ENCODE peak calls at places on chromosomes 2 and 18, in five cellular contexts. One of them, this sample, is unnamed.

GRCh38 chr2:142190805-142191204 is 60.0 kb upstream of the LRP1B start:
- DNase-seq in nephron progenitor cell: no peak
- DNase-seq in fibroblast of pulmonary artery: peak
- DNase-seq in foreskin fibroblast: no peak
- DNase-seq in WTC11: no peak
- DNase-seq in this sample: no peak

GRCh38 chr2:72891091-72891818 is 4.0 kb downstream of the SPR start:
- DNase-seq in nephron progenitor cell: no peak
- DNase-seq in foreskin fibroblast: no peak
- DNase-seq in fibroblast of pulmonary artery: no peak
- DNase-seq in WTC11: no peak
- DNase-seq in this sample: no peak

GRCh38 chr2:209638346-209638745 is 133.3 kb upstream of the UNC80 start:
- DNase-seq in fibroblast of pulmonary artery: peak
- DNase-seq in nephron progenitor cell: no peak
- DNase-seq in foreskin fibroblast: peak
- DNase-seq in WTC11: no peak
- DNase-seq in this sample: no peak

GRCh38 chr18:35516789-35517188 is 19.0 kb upstream of the INO80C start:
- DNase-seq in fibroblast of pulmonary artery: no peak
- DNase-seq in WTC11: no peak
- DNase-seq in nephron progenitor cell: no peak
- DNase-seq in foreskin fibroblast: no peak
- DNase-seq in this sample: no peak

GRCh38 chr18:3245853-3246635 is 1.6 kb upstream of the MYL12A start:
- DNase-seq in WTC11: peak
- DNase-seq in fibroblast of pulmonary artery: peak
- DNase-seq in nephron progenitor cell: peak
- DNase-seq in foreskin fibroblast: peak
- DNase-seq in this sample: peak

GRCh38 chr18:26863122-26863879 is 2.2 kb downstream of the AQP4 start:
- DNase-seq in WTC11: peak
- DNase-seq in fibroblast of pulmonary artery: no peak
- DNase-seq in nephron progenitor cell: peak
- DNase-seq in foreskin fibroblast: no peak
- DNase-seq in this sample: peak

GRCh38 chr2:178522950-178523595 is 42.8 kb downstream of the PLEKHA3 start:
- DNase-seq in fibroblast of pulmonary artery: peak
- DNase-seq in foreskin fibroblast: peak
- DNase-seq in WTC11: peak
- DNase-seq in nephron progenitor cell: peak
- DNase-seq in this sample: peak

GRCh38 chr2:230798769-230799399 is 65.9 kb upstream of the ITM2C start:
- DNase-seq in WTC11: no peak
- DNase-seq in fibroblast of pulmonary artery: peak
- DNase-seq in foreskin fibroblast: peak
- DNase-seq in nephron progenitor cell: peak
- DNase-seq in this sample: peak

GRCh38 chr2:25539141-25539540 is 134.2 kb downstream of the DTNB start:
- DNase-seq in nephron progenitor cell: no peak
- DNase-seq in foreskin fibroblast: no peak
- DNase-seq in fibroblast of pulmonary artery: no peak
- DNase-seq in WTC11: no peak
- DNase-seq in this sample: no peak

GRCh38 chr2:147430408-147430807 is 414.4 kb upstream of the ACVR2A start:
- DNase-seq in WTC11: no peak
- DNase-seq in nephron progenitor cell: no peak
- DNase-seq in fibroblast of pulmonary artery: no peak
- DNase-seq in foreskin fibroblast: no peak
- DNase-seq in this sample: no peak

GRCh38 chr2:110211938-110212858 is at the start of gene MTLN:
- DNase-seq in nephron progenitor cell: peak
- DNase-seq in WTC11: peak
- DNase-seq in foreskin fibroblast: peak
- DNase-seq in fibroblast of pulmonary artery: peak
- DNase-seq in this sample: peak

GRCh38 chr2:237064203-237065061 is 21.3 kb upstream of the COPS8 start:
- DNase-seq in fibroblast of pulmonary artery: no peak
- DNase-seq in foreskin fibroblast: no peak
- DNase-seq in WTC11: no peak
- DNase-seq in nephron progenitor cell: no peak
- DNase-seq in this sample: no peak

GRCh38 chr2:213806125-213806726 is 522.0 kb downstream of the SPAG16 start:
- DNase-seq in foreskin fibroblast: no peak
- DNase-seq in fibroblast of pulmonary artery: peak
- DNase-seq in WTC11: no peak
- DNase-seq in nephron progenitor cell: no peak
- DNase-seq in this sample: no peak
- TF ChIP-seq CTCF in foreskin fibroblast: peak
- TF ChIP-seq CTCF in fibroblast of pulmonary artery: peak
- TF ChIP-seq CTCF in WTC11: no peak
- TF ChIP-seq CTCF in nephron progenitor cell: peak
- TF ChIP-seq CTCF in this sample: peak

GRCh38 chr18:62992877-62993365 is 277.6 kb downstream of the PHLPP1 start:
- DNase-seq in WTC11: no peak
- DNase-seq in foreskin fibroblast: no peak
- DNase-seq in nephron progenitor cell: no peak
- DNase-seq in fibroblast of pulmonary artery: no peak
- DNase-seq in this sample: no peak

GRCh38 chr18:62991389-62991788 is 276.0 kb downstream of the PHLPP1 start:
- DNase-seq in nephron progenitor cell: no peak
- DNase-seq in WTC11: no peak
- DNase-seq in foreskin fibroblast: no peak
- DNase-seq in fibroblast of pulmonary artery: no peak
- DNase-seq in this sample: no peak

GRCh38 chr18:62990653-62991052 is 275.3 kb downstream of the PHLPP1 start:
- DNase-seq in fibroblast of pulmonary artery: no peak
- DNase-seq in WTC11: no peak
- DNase-seq in nephron progenitor cell: no peak
- DNase-seq in foreskin fibroblast: no peak
- DNase-seq in this sample: no peak

GRCh38 chr18:62989195-62989594 is 273.9 kb downstream of the PHLPP1 start:
- DNase-seq in foreskin fibroblast: no peak
- DNase-seq in fibroblast of pulmonary artery: no peak
- DNase-seq in WTC11: no peak
- DNase-seq in nephron progenitor cell: no peak
- DNase-seq in this sample: no peak

GRCh38 chr18:62991959-62992358 is 276.6 kb downstream of the PHLPP1 start:
- DNase-seq in fibroblast of pulmonary artery: no peak
- DNase-seq in WTC11: peak
- DNase-seq in foreskin fibroblast: no peak
- DNase-seq in nephron progenitor cell: no peak
- DNase-seq in this sample: no peak
- TF ChIP-seq CTCF in fibroblast of pulmonary artery: no peak
- TF ChIP-seq CTCF in WTC11: peak
- TF ChIP-seq CTCF in foreskin fibroblast: no peak
- TF ChIP-seq CTCF in nephron progenitor cell: no peak
- TF ChIP-seq CTCF in this sample: no peak

GRCh38 chr2:50751255-50752069 is 280.5 kb downstream of the NRXN1 start:
- DNase-seq in foreskin fibroblast: no peak
- DNase-seq in WTC11: no peak
- DNase-seq in fibroblast of pulmonary artery: peak
- DNase-seq in nephron progenitor cell: no peak
- DNase-seq in this sample: no peak

GRCh38 chr2:50748652-50749174 is 283.2 kb downstream of the NRXN1 start:
- DNase-seq in fibroblast of pulmonary artery: no peak
- DNase-seq in nephron progenitor cell: no peak
- DNase-seq in WTC11: no peak
- DNase-seq in foreskin fibroblast: no peak
- DNase-seq in this sample: no peak

GRCh38 chr2:50749226-50749625 is 282.7 kb downstream of the NRXN1 start:
- DNase-seq in nephron progenitor cell: no peak
- DNase-seq in WTC11: no peak
- DNase-seq in foreskin fibroblast: no peak
- DNase-seq in fibroblast of pulmonary artery: no peak
- DNase-seq in this sample: no peak

GRCh38 chr2:50743471-50743870 is 288.5 kb downstream of the NRXN1 start:
- DNase-seq in foreskin fibroblast: no peak
- DNase-seq in nephron progenitor cell: no peak
- DNase-seq in fibroblast of pulmonary artery: no peak
- DNase-seq in WTC11: no peak
- DNase-seq in this sample: no peak

DNA sequence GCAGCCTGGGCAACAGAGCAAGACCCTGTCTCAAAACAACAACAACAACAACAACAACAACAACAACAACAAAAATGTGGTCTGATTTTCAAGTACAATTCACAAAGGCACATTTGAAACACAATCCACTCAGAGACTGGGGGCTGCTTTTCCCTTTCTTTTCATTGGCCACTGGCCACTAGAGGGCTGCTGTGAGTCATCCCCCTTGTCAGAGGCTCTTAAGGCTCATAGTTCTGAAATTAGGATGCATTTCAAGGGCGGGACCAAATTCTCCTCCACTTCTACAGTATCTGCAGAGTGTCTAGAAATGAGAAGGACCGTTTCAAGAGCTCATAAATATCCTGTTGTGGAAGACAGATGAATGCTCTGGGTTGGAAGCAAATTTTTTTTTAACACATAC is 285.4 kb downstream of the NRXN1 start:
- DNase-seq in nephron progenitor cell: peak
- DNase-seq in foreskin fibroblast: no peak
- DNase-seq in fibroblast of pulmonary artery: peak
- DNase-seq in WTC11: peak
- DNase-seq in this sample: peak
- TF ChIP-seq CTCF in nephron progenitor cell: peak
- TF ChIP-seq CTCF in foreskin fibroblast: peak
- TF ChIP-seq CTCF in fibroblast of pulmonary artery: peak
- TF ChIP-seq CTCF in WTC11: peak
- TF ChIP-seq CTCF in this sample: peak

GRCh38 chr2:218727502-218728165 is 17.0 kb downstream of the TTLL4 start:
- DNase-seq in WTC11: no peak
- DNase-seq in foreskin fibroblast: no peak
- DNase-seq in nephron progenitor cell: no peak
- DNase-seq in fibroblast of pulmonary artery: peak
- DNase-seq in this sample: no peak
- TF ChIP-seq CTCF in WTC11: no peak
- TF ChIP-seq CTCF in foreskin fibroblast: peak
- TF ChIP-seq CTCF in nephron progenitor cell: no peak
- TF ChIP-seq CTCF in fibroblast of pulmonary artery: peak
- TF ChIP-seq CTCF in this sample: no peak

DNA sequence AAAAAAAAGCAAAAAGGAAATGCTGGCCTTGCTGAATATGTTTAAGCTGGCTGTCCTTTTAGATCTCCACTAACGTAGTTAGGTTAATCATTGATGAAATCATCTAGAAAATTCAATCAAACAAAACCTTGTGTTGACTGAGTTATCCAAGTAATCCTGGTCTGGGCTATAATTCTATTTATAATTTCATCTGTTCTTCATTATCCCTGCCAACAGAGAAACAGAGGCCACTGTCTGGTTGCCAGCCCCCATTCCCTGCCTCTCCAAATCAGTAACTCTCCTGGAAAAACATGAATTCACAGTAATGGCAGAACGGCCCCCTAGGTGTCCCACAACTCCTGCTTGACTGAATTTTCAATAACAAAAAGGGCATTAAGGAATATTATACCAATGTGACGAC is 24.6 kb downstream of the DOCK10 start:
- DNase-seq in foreskin fibroblast: no peak
- DNase-seq in fibroblast of pulmonary artery: no peak
- DNase-seq in nephron progenitor cell: no peak
- DNase-seq in WTC11: no peak
- DNase-seq in this sample: no peak
- TF ChIP-seq CTCF in foreskin fibroblast: peak
- TF ChIP-seq CTCF in fibroblast of pulmonary artery: no peak
- TF ChIP-seq CTCF in nephron progenitor cell: no peak
- TF ChIP-seq CTCF in WTC11: no peak
- TF ChIP-seq CTCF in this sample: no peak

GRCh38 chr2:29055586-29055985 is 18.7 kb downstream of the PCARE start:
- DNase-seq in fibroblast of pulmonary artery: no peak
- DNase-seq in nephron progenitor cell: no peak
- DNase-seq in foreskin fibroblast: no peak
- DNase-seq in WTC11: no peak
- DNase-seq in this sample: no peak
- TF ChIP-seq CTCF in fibroblast of pulmonary artery: no peak
- TF ChIP-seq CTCF in nephron progenitor cell: no peak
- TF ChIP-seq CTCF in foreskin fibroblast: no peak
- TF ChIP-seq CTCF in WTC11: no peak
- TF ChIP-seq CTCF in this sample: no peak

GRCh38 chr2:43273477-43273876 is 47.1 kb upstream of the ZFP36L2 start:
- DNase-seq in fibroblast of pulmonary artery: no peak
- DNase-seq in nephron progenitor cell: no peak
- DNase-seq in foreskin fibroblast: peak
- DNase-seq in WTC11: no peak
- DNase-seq in this sample: no peak

GRCh38 chr2:43269706-43270105 is 43.3 kb upstream of the ZFP36L2 start:
- DNase-seq in nephron progenitor cell: no peak
- DNase-seq in WTC11: no peak
- DNase-seq in fibroblast of pulmonary artery: peak
- DNase-seq in foreskin fibroblast: peak
- DNase-seq in this sample: no peak

GRCh38 chr2:43269074-43269572 is 42.7 kb upstream of the ZFP36L2 start:
- DNase-seq in WTC11: no peak
- DNase-seq in nephron progenitor cell: no peak
- DNase-seq in foreskin fibroblast: peak
- DNase-seq in fibroblast of pulmonary artery: peak
- DNase-seq in this sample: peak

GRCh38 chr2:43270461-43270860 is 44.1 kb upstream of the ZFP36L2 start:
- DNase-seq in fibroblast of pulmonary artery: no peak
- DNase-seq in foreskin fibroblast: no peak
- DNase-seq in WTC11: no peak
- DNase-seq in nephron progenitor cell: no peak
- DNase-seq in this sample: no peak

DNA sequence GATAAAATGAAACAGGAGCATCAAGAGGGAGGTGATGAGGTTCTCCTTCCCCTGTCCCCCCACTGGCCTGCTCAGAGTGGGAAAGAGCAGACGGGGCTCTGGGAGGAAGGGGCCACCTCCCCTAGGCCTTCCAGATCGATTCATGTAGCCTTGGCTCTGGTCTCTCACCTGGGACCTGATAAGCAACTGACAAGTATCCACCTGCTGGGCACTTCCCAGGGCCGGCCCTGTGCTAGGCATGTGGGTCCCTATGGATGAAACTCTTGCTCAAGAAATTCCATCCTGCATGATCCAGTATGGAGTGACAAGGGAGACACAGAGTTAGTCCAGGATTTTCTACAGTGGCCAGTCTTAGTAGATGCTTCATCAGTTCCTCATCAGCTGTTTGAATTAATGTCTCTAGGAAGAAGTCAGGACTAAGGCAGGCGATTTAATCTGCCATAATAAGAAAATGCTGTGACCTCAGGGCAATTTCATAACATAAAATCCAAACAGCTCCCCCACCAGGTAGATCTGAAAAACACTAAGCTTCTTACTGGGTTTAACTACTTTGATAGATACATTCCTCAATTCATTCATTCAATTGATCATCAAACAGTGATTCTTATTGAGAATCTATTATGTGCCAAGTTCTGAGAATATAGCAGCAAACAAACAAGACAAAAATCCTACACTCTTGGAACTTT is 44.7 kb upstream of the ZFP36L2 start:
- DNase-seq in foreskin fibroblast: no peak
- DNase-seq in WTC11: no peak
- DNase-seq in nephron progenitor cell: no peak
- DNase-seq in fibroblast of pulmonary artery: no peak
- DNase-seq in this sample: no peak
- TF ChIP-seq CTCF in foreskin fibroblast: peak
- TF ChIP-seq CTCF in WTC11: no peak
- TF ChIP-seq CTCF in nephron progenitor cell: no peak
- TF ChIP-seq CTCF in fibroblast of pulmonary artery: peak
- TF ChIP-seq CTCF in this sample: no peak

GRCh38 chr2:43169091-43169936 is 57.1 kb downstream of the ZFP36L2 start:
- DNase-seq in foreskin fibroblast: no peak
- DNase-seq in nephron progenitor cell: no peak
- DNase-seq in fibroblast of pulmonary artery: no peak
- DNase-seq in WTC11: no peak
- DNase-seq in this sample: no peak
- TF ChIP-seq CTCF in foreskin fibroblast: no peak
- TF ChIP-seq CTCF in nephron progenitor cell: no peak
- TF ChIP-seq CTCF in fibroblast of pulmonary artery: no peak
- TF ChIP-seq CTCF in WTC11: no peak
- TF ChIP-seq CTCF in this sample: no peak